ENCODE peak calls at places on chromosomes 12 and 14, in four cellular contexts. E is activated T-helper 1 cell treated with anti-CD3 and anti-CD28 coated beads, Interleukin-12 subunit alpha, Interleukin-12 subunit beta, Interleukin-2, Interleukin-4 antibody, amounts not matched to agents 30 ng/mL and 10 ng/mL and 1 ng/mL, durations not matched to agents 14 hours and 24 hours and 36 hours; Z is ACHN; D is HT1080. F is an unnamed sample.

GRCh38 chr14:56005580-56006053 is 112.6 kb upstream of the PELI2 start:
- DNase-seq in E (no peak), Z (no peak), D (no peak), F (no peak)

GRCh38 chr12:38720661-38721060 is 184.7 kb downstream of the CPNE8 start:
- DNase-seq in D (no peak), Z (no peak), E (no peak), F (no peak)

GRCh38 chr14:74871819-74872218 is 4.1 kb downstream of the PROX2 start:
- DNase-seq in E (no peak), D (no peak), Z (no peak), F (no peak)

GRCh38 chr12:77816196-77816595 is 14.5 kb upstream of the NAV3 start:
- DNase-seq in Z (no peak), D (no peak), E (no peak), F (no peak)

GRCh38 chr14:65228436-65228835 is 126.1 kb upstream of the MAX start:
- DNase-seq in E (no peak), D (no peak), Z (no peak), F (no peak)

GRCh38 chr12:12719496-12719895 is 2.3 kb downstream of the CDKN1B start:
- DNase-seq in Z (no peak), D (peak), E (no peak), F (no peak)

GRCh38 chr14:52939427-52939826 is 11.4 kb downstream of the FERMT2 start:
- DNase-seq in D (no peak), Z (no peak), E (no peak), F (no peak)

GRCh38 chr12:74903522-74903921 is 306.1 kb downstream of the KCNC2 start:
- DNase-seq in Z (peak), E (no peak), D (peak), F (peak)

GRCh38 chr12:67426067-67426466 is 156.9 kb downstream of the CAND1 start:
- DNase-seq in Z (no peak), E (no peak), D (no peak), F (peak)